ENCODE peak calls at places on chromosomes 11 and 22, in four cellular contexts. T is NCI-H524 treated with DMSO at 0.1 percent for 48 hours, B is mucosa of gallbladder, Z is nucleus accumbens. H is an unnamed sample.

GRCh38 chr11:17405232-17406005 is 17.0 kb upstream of the KCNJ11 start:
- DNase-seq in Z (peak), T (no peak), B (peak), H (peak)

GRCh38 chr11:7651140-7651551 is 22.2 kb downstream of the CYB5R2 start:
- DNase-seq in B (no peak), T (no peak), Z (peak), H (peak)

GRCh38 chr11:64036081-64037026 is 623 bp downstream of the FLRT1 start:
- DNase-seq in T (no peak), Z (peak), B (no peak), H (peak)

GRCh38 chr11:20112291-20113146 is 47.8 kb downstream of the DBX1 start:
- DNase-seq in B (peak), Z (peak), T (peak), H (peak)

GRCh38 chr22:23696326-23696851 is 5.6 kb downstream of the RGL4 start:
- DNase-seq in B (peak), T (no peak), Z (no peak), H (no peak)

GRCh38 chr11:27406498-27407354 is 43.7 kb upstream of the CCDC34 start:
- DNase-seq in B (no peak), T (no peak), Z (no peak), H (no peak)

GRCh38 chr22:46854125-46854870 is 91.8 kb downstream of the TBC1D22A start:
- DNase-seq in Z (no peak), T (no peak), B (peak), H (peak)

GRCh38 chr11:77109236-77110019 is 6.8 kb downstream of the OMP start:
- DNase-seq in T (no peak), B (no peak), Z (no peak), H (peak)

GRCh38 chr11:62627718-62628117 is 5.9 kb upstream of the B3GAT3 start:
- DNase-seq in Z (no peak), T (no peak), B (no peak), H (no peak)

GRCh38 chr11:120133216-120134105 is 4.5 kb downstream of the TRIM29 start:
- DNase-seq in Z (no peak), T (no peak), B (no peak), H (no peak)

GRCh38 chr22:19179472-19180048 is 1.0 kb upstream of the SLC25A1 start:
- DNase-seq in Z (peak), B (peak), T (peak), H (peak)

GRCh38 chr11:107963091-107963490 is 34.8 kb downstream of the RAB39A start:
- DNase-seq in Z (no peak), T (no peak), B (no peak), H (no peak)

GRCh38 chr11:67468056-67468455 is 995 bp downstream of the TMEM134 start:
- DNase-seq in Z (peak), T (no peak), B (peak), H (no peak)

GRCh38 chr11:111393096-111393495 is 14.0 kb upstream of the POU2AF1 start:
- DNase-seq in T (no peak), Z (no peak), B (no peak), H (peak)

GRCh38 chr11:62359475-62359874 is 22.2 kb downstream of the ASRGL1 start:
- DNase-seq in T (no peak), Z (no peak), B (no peak), H (no peak)

GRCh38 chr11:72174299-72175070 is 17.5 kb upstream of the FOLR1 start:
- DNase-seq in Z (no peak), T (no peak), B (peak), H (no peak)

GRCh38 chr22:30742291-30743256 is 47.9 kb downstream of the OSBP2 start:
- DNase-seq in B (no peak), T (no peak), Z (no peak), H (peak)

H was measured in ELR.